ENCODE peak calls at places on chromosomes 7 and 10, in eight cellular contexts. One of them, this sample, is unnamed.

GRCh38 chr10:70268376-70268775 is 15.4 kb downstream of the NPFFR1 start:
- DNase-seq in NT2/D1: no peak
- DNase-seq in effector CD4-positive, alpha-beta T cell: no peak
- DNase-seq in HT1080: no peak
- DNase-seq in Ammon's horn: no peak
- DNase-seq in stimulated activated CD8-positive, alpha-beta memory T cell treated with anti-CD3 and anti-CD28 coated beads, Interleukin-4, amount 100 ng/mL, for 24 hours: no peak
- DNase-seq in lower lobe of right lung: no peak
- DNase-seq in Peyer's patch: no peak
- DNase-seq in this sample: no peak

GRCh38 chr7:50333266-50333665 is 28.8 kb downstream of the IKZF1 start:
- DNase-seq in NT2/D1: no peak
- DNase-seq in effector CD4-positive, alpha-beta T cell: peak
- DNase-seq in HT1080: no peak
- DNase-seq in Ammon's horn: no peak
- DNase-seq in stimulated activated CD8-positive, alpha-beta memory T cell treated with anti-CD3 and anti-CD28 coated beads, Interleukin-4, amount 100 ng/mL, for 24 hours: no peak
- DNase-seq in lower lobe of right lung: no peak
- DNase-seq in Peyer's patch: peak
- DNase-seq in this sample: no peak

GRCh38 chr10:46224414-46224682 is 62.4 kb upstream of the ANTXRL start:
- DNase-seq in NT2/D1: no peak
- DNase-seq in effector CD4-positive, alpha-beta T cell: no peak
- DNase-seq in HT1080: no peak
- DNase-seq in Ammon's horn: no peak
- DNase-seq in stimulated activated CD8-positive, alpha-beta memory T cell treated with anti-CD3 and anti-CD28 coated beads, Interleukin-4, amount 100 ng/mL, for 24 hours: no peak
- DNase-seq in lower lobe of right lung: no peak
- DNase-seq in Peyer's patch: no peak
- DNase-seq in this sample: no peak

GRCh38 chr10:86164216-86164774 is 202.3 kb downstream of the GRID1 start:
- DNase-seq in NT2/D1: no peak
- DNase-seq in effector CD4-positive, alpha-beta T cell: no peak
- DNase-seq in HT1080: no peak
- DNase-seq in Ammon's horn: no peak
- DNase-seq in stimulated activated CD8-positive, alpha-beta memory T cell treated with anti-CD3 and anti-CD28 coated beads, Interleukin-4, amount 100 ng/mL, for 24 hours: no peak
- DNase-seq in lower lobe of right lung: no peak
- DNase-seq in Peyer's patch: no peak
- DNase-seq in this sample: no peak

GRCh38 chr10:58590152-58590551 is 77.5 kb downstream of the BICC1 start:
- DNase-seq in NT2/D1: no peak
- DNase-seq in effector CD4-positive, alpha-beta T cell: no peak
- DNase-seq in HT1080: peak
- DNase-seq in Ammon's horn: peak
- DNase-seq in stimulated activated CD8-positive, alpha-beta memory T cell treated with anti-CD3 and anti-CD28 coated beads, Interleukin-4, amount 100 ng/mL, for 24 hours: no peak
- DNase-seq in lower lobe of right lung: no peak
- DNase-seq in Peyer's patch: no peak
- DNase-seq in this sample: peak

GRCh38 chr10:113957013-113957412 is 86.7 kb upstream of the ADRB1 start:
- DNase-seq in NT2/D1: no peak
- DNase-seq in effector CD4-positive, alpha-beta T cell: no peak
- DNase-seq in HT1080: peak
- DNase-seq in Ammon's horn: peak
- DNase-seq in stimulated activated CD8-positive, alpha-beta memory T cell treated with anti-CD3 and anti-CD28 coated beads, Interleukin-4, amount 100 ng/mL, for 24 hours: no peak
- DNase-seq in lower lobe of right lung: no peak
- DNase-seq in Peyer's patch: no peak
- DNase-seq in this sample: peak

GRCh38 chr7:94265456-94265855 is 129.2 kb upstream of the COL1A2 start:
- DNase-seq in NT2/D1: no peak
- DNase-seq in effector CD4-positive, alpha-beta T cell: no peak
- DNase-seq in HT1080: no peak
- DNase-seq in Ammon's horn: no peak
- DNase-seq in stimulated activated CD8-positive, alpha-beta memory T cell treated with anti-CD3 and anti-CD28 coated beads, Interleukin-4, amount 100 ng/mL, for 24 hours: no peak
- DNase-seq in lower lobe of right lung: no peak
- DNase-seq in Peyer's patch: no peak
- DNase-seq in this sample: no peak

GRCh38 chr10:682931-683447 is 6.5 kb downstream of the DIP2C start:
- DNase-seq in NT2/D1: no peak
- DNase-seq in effector CD4-positive, alpha-beta T cell: no peak
- DNase-seq in HT1080: no peak
- DNase-seq in Ammon's horn: no peak
- DNase-seq in stimulated activated CD8-positive, alpha-beta memory T cell treated with anti-CD3 and anti-CD28 coated beads, Interleukin-4, amount 100 ng/mL, for 24 hours: no peak
- DNase-seq in lower lobe of right lung: no peak
- DNase-seq in Peyer's patch: no peak
- DNase-seq in this sample: no peak

GRCh38 chr7:123643495-123644428 is 11.9 kb upstream of the LMOD2 start:
- DNase-seq in NT2/D1: peak
- DNase-seq in effector CD4-positive, alpha-beta T cell: no peak
- DNase-seq in HT1080: peak
- DNase-seq in Ammon's horn: no peak
- DNase-seq in stimulated activated CD8-positive, alpha-beta memory T cell treated with anti-CD3 and anti-CD28 coated beads, Interleukin-4, amount 100 ng/mL, for 24 hours: no peak
- DNase-seq in lower lobe of right lung: no peak
- DNase-seq in Peyer's patch: no peak
- DNase-seq in this sample: peak

GRCh38 chr10:4947039-4947634 is 16.1 kb upstream of the AKR1C1 start:
- DNase-seq in NT2/D1: no peak
- DNase-seq in effector CD4-positive, alpha-beta T cell: no peak
- DNase-seq in HT1080: no peak
- DNase-seq in Ammon's horn: no peak
- DNase-seq in stimulated activated CD8-positive, alpha-beta memory T cell treated with anti-CD3 and anti-CD28 coated beads, Interleukin-4, amount 100 ng/mL, for 24 hours: no peak
- DNase-seq in lower lobe of right lung: no peak
- DNase-seq in Peyer's patch: no peak
- DNase-seq in this sample: no peak

GRCh38 chr10:64503429-64503828 is 982.2 kb downstream of the REEP3 start:
- DNase-seq in NT2/D1: no peak
- DNase-seq in effector CD4-positive, alpha-beta T cell: no peak
- DNase-seq in HT1080: no peak
- DNase-seq in Ammon's horn: peak
- DNase-seq in stimulated activated CD8-positive, alpha-beta memory T cell treated with anti-CD3 and anti-CD28 coated beads, Interleukin-4, amount 100 ng/mL, for 24 hours: no peak
- DNase-seq in lower lobe of right lung: no peak
- DNase-seq in Peyer's patch: no peak
- DNase-seq in this sample: no peak

GRCh38 chr10:55330485-55330884 is 529.5 kb upstream of the PCDH15 start:
- DNase-seq in NT2/D1: no peak
- DNase-seq in effector CD4-positive, alpha-beta T cell: no peak
- DNase-seq in HT1080: peak
- DNase-seq in Ammon's horn: no peak
- DNase-seq in stimulated activated CD8-positive, alpha-beta memory T cell treated with anti-CD3 and anti-CD28 coated beads, Interleukin-4, amount 100 ng/mL, for 24 hours: no peak
- DNase-seq in lower lobe of right lung: no peak
- DNase-seq in Peyer's patch: no peak
- DNase-seq in this sample: no peak

GRCh38 chr10:28400176-28400575 is 97.3 kb upstream of the MPP7 start:
- DNase-seq in NT2/D1: no peak
- DNase-seq in effector CD4-positive, alpha-beta T cell: no peak
- DNase-seq in HT1080: no peak
- DNase-seq in Ammon's horn: no peak
- DNase-seq in stimulated activated CD8-positive, alpha-beta memory T cell treated with anti-CD3 and anti-CD28 coated beads, Interleukin-4, amount 100 ng/mL, for 24 hours: no peak
- DNase-seq in lower lobe of right lung: no peak
- DNase-seq in Peyer's patch: no peak
- DNase-seq in this sample: no peak

GRCh38 chr10:94251568-94251967 is 111.2 kb downstream of the NOC3L start:
- DNase-seq in NT2/D1: no peak
- DNase-seq in effector CD4-positive, alpha-beta T cell: no peak
- DNase-seq in HT1080: no peak
- DNase-seq in Ammon's horn: no peak
- DNase-seq in stimulated activated CD8-positive, alpha-beta memory T cell treated with anti-CD3 and anti-CD28 coated beads, Interleukin-4, amount 100 ng/mL, for 24 hours: no peak
- DNase-seq in lower lobe of right lung: no peak
- DNase-seq in Peyer's patch: no peak
- DNase-seq in this sample: no peak

GRCh38 chr10:110725809-110726641 is 81.9 kb downstream of the RBM20 start:
- DNase-seq in NT2/D1: no peak
- DNase-seq in effector CD4-positive, alpha-beta T cell: no peak
- DNase-seq in HT1080: no peak
- DNase-seq in Ammon's horn: no peak
- DNase-seq in stimulated activated CD8-positive, alpha-beta memory T cell treated with anti-CD3 and anti-CD28 coated beads, Interleukin-4, amount 100 ng/mL, for 24 hours: no peak
- DNase-seq in lower lobe of right lung: no peak
- DNase-seq in Peyer's patch: no peak
- DNase-seq in this sample: peak

GRCh38 chr10:11152801-11153200 is 135.1 kb downstream of the CELF2 start:
- DNase-seq in NT2/D1: no peak
- DNase-seq in effector CD4-positive, alpha-beta T cell: no peak
- DNase-seq in HT1080: no peak
- DNase-seq in Ammon's horn: no peak
- DNase-seq in stimulated activated CD8-positive, alpha-beta memory T cell treated with anti-CD3 and anti-CD28 coated beads, Interleukin-4, amount 100 ng/mL, for 24 hours: no peak
- DNase-seq in lower lobe of right lung: no peak
- DNase-seq in Peyer's patch: no peak
- DNase-seq in this sample: no peak

GRCh38 chr10:132641966-132642731 is 104.6 kb downstream of the INPP5A start:
- DNase-seq in NT2/D1: no peak
- DNase-seq in effector CD4-positive, alpha-beta T cell: no peak
- DNase-seq in HT1080: no peak
- DNase-seq in Ammon's horn: no peak
- DNase-seq in stimulated activated CD8-positive, alpha-beta memory T cell treated with anti-CD3 and anti-CD28 coated beads, Interleukin-4, amount 100 ng/mL, for 24 hours: no peak
- DNase-seq in lower lobe of right lung: peak
- DNase-seq in Peyer's patch: no peak
- DNase-seq in this sample: no peak

GRCh38 chr10:13439771-13440708 is 88.8 kb downstream of the BEND7 start:
- DNase-seq in NT2/D1: peak
- DNase-seq in effector CD4-positive, alpha-beta T cell: peak
- DNase-seq in HT1080: peak
- DNase-seq in Ammon's horn: peak
- DNase-seq in stimulated activated CD8-positive, alpha-beta memory T cell treated with anti-CD3 and anti-CD28 coated beads, Interleukin-4, amount 100 ng/mL, for 24 hours: peak
- DNase-seq in lower lobe of right lung: peak
- DNase-seq in Peyer's patch: peak
- DNase-seq in this sample: no peak

GRCh38 chr7:66523409-66523808 is 105.3 kb upstream of the KCTD7 start:
- DNase-seq in NT2/D1: no peak
- DNase-seq in effector CD4-positive, alpha-beta T cell: no peak
- DNase-seq in HT1080: no peak
- DNase-seq in Ammon's horn: no peak
- DNase-seq in stimulated activated CD8-positive, alpha-beta memory T cell treated with anti-CD3 and anti-CD28 coated beads, Interleukin-4, amount 100 ng/mL, for 24 hours: no peak
- DNase-seq in lower lobe of right lung: no peak
- DNase-seq in Peyer's patch: no peak
- DNase-seq in this sample: no peak

GRCh38 chr10:94279835-94280709 is 82.7 kb downstream of the NOC3L start:
- DNase-seq in NT2/D1: peak
- DNase-seq in effector CD4-positive, alpha-beta T cell: peak
- DNase-seq in HT1080: peak
- DNase-seq in Ammon's horn: peak
- DNase-seq in stimulated activated CD8-positive, alpha-beta memory T cell treated with anti-CD3 and anti-CD28 coated beads, Interleukin-4, amount 100 ng/mL, for 24 hours: peak
- DNase-seq in lower lobe of right lung: peak
- DNase-seq in Peyer's patch: peak
- DNase-seq in this sample: peak

GRCh38 chr7:139241258-139241657 is 10.2 kb downstream of the UBN2 start:
- DNase-seq in NT2/D1: no peak
- DNase-seq in effector CD4-positive, alpha-beta T cell: no peak
- DNase-seq in HT1080: no peak
- DNase-seq in Ammon's horn: no peak
- DNase-seq in stimulated activated CD8-positive, alpha-beta memory T cell treated with anti-CD3 and anti-CD28 coated beads, Interleukin-4, amount 100 ng/mL, for 24 hours: no peak
- DNase-seq in lower lobe of right lung: no peak
- DNase-seq in Peyer's patch: no peak
- DNase-seq in this sample: no peak

GRCh38 chr7:83594076-83594475 is 54.9 kb downstream of the SEMA3E start:
- DNase-seq in NT2/D1: no peak
- DNase-seq in effector CD4-positive, alpha-beta T cell: no peak
- DNase-seq in HT1080: no peak
- DNase-seq in Ammon's horn: no peak
- DNase-seq in stimulated activated CD8-positive, alpha-beta memory T cell treated with anti-CD3 and anti-CD28 coated beads, Interleukin-4, amount 100 ng/mL, for 24 hours: no peak
- DNase-seq in lower lobe of right lung: no peak
- DNase-seq in Peyer's patch: no peak
- DNase-seq in this sample: no peak

GRCh38 chr7:45687185-45687560 is 113.0 kb downstream of the ADCY1 start:
- DNase-seq in NT2/D1: no peak
- DNase-seq in effector CD4-positive, alpha-beta T cell: no peak
- DNase-seq in HT1080: no peak
- DNase-seq in Ammon's horn: no peak
- DNase-seq in stimulated activated CD8-positive, alpha-beta memory T cell treated with anti-CD3 and anti-CD28 coated beads, Interleukin-4, amount 100 ng/mL, for 24 hours: no peak
- DNase-seq in lower lobe of right lung: no peak
- DNase-seq in Peyer's patch: no peak
- DNase-seq in this sample: no peak

GRCh38 chr10:117578999-117579590 is 36.5 kb downstream of the EMX2 start:
- DNase-seq in NT2/D1: no peak
- DNase-seq in effector CD4-positive, alpha-beta T cell: no peak
- DNase-seq in HT1080: no peak
- DNase-seq in Ammon's horn: no peak
- DNase-seq in stimulated activated CD8-positive, alpha-beta memory T cell treated with anti-CD3 and anti-CD28 coated beads, Interleukin-4, amount 100 ng/mL, for 24 hours: no peak
- DNase-seq in lower lobe of right lung: no peak
- DNase-seq in Peyer's patch: no peak
- DNase-seq in this sample: no peak

GRCh38 chr7:129644634-129645230 is 33.2 kb downstream of the NRF1 start:
- DNase-seq in NT2/D1: no peak
- DNase-seq in effector CD4-positive, alpha-beta T cell: no peak
- DNase-seq in HT1080: peak
- DNase-seq in Ammon's horn: peak
- DNase-seq in stimulated activated CD8-positive, alpha-beta memory T cell treated with anti-CD3 and anti-CD28 coated beads, Interleukin-4, amount 100 ng/mL, for 24 hours: no peak
- DNase-seq in lower lobe of right lung: no peak
- DNase-seq in Peyer's patch: no peak
- DNase-seq in this sample: no peak

GRCh38 chr10:44723654-44724053 is 187.5 kb upstream of the TMEM72 start:
- DNase-seq in NT2/D1: no peak
- DNase-seq in effector CD4-positive, alpha-beta T cell: no peak
- DNase-seq in HT1080: no peak
- DNase-seq in Ammon's horn: no peak
- DNase-seq in stimulated activated CD8-positive, alpha-beta memory T cell treated with anti-CD3 and anti-CD28 coated beads, Interleukin-4, amount 100 ng/mL, for 24 hours: no peak
- DNase-seq in lower lobe of right lung: no peak
- DNase-seq in Peyer's patch: no peak
- DNase-seq in this sample: no peak

GRCh38 chr10:101601541-101601940 is 13.4 kb downstream of the DPCD start:
- DNase-seq in NT2/D1: no peak
- DNase-seq in effector CD4-positive, alpha-beta T cell: no peak
- DNase-seq in HT1080: no peak
- DNase-seq in Ammon's horn: no peak
- DNase-seq in stimulated activated CD8-positive, alpha-beta memory T cell treated with anti-CD3 and anti-CD28 coated beads, Interleukin-4, amount 100 ng/mL, for 24 hours: no peak
- DNase-seq in lower lobe of right lung: no peak
- DNase-seq in Peyer's patch: no peak
- DNase-seq in this sample: no peak

GRCh38 chr7:43099750-43100149 is 12.7 kb upstream of the HECW1 start:
- DNase-seq in NT2/D1: no peak
- DNase-seq in effector CD4-positive, alpha-beta T cell: no peak
- DNase-seq in HT1080: no peak
- DNase-seq in Ammon's horn: no peak
- DNase-seq in stimulated activated CD8-positive, alpha-beta memory T cell treated with anti-CD3 and anti-CD28 coated beads, Interleukin-4, amount 100 ng/mL, for 24 hours: no peak
- DNase-seq in lower lobe of right lung: no peak
- DNase-seq in Peyer's patch: no peak
- DNase-seq in this sample: no peak

GRCh38 chr10:80094236-80094635 is 15.8 kb downstream of the TMEM254 start:
- DNase-seq in NT2/D1: no peak
- DNase-seq in effector CD4-positive, alpha-beta T cell: no peak
- DNase-seq in HT1080: no peak
- DNase-seq in Ammon's horn: no peak
- DNase-seq in stimulated activated CD8-positive, alpha-beta memory T cell treated with anti-CD3 and anti-CD28 coated beads, Interleukin-4, amount 100 ng/mL, for 24 hours: no peak
- DNase-seq in lower lobe of right lung: no peak
- DNase-seq in Peyer's patch: no peak
- DNase-seq in this sample: no peak

This sample was measured in NCI-H226.